ENCODE peak calls at places on chromosome 15, in six cellular contexts. C is NAMALWA; D is occipital lobe; A is naive thymus-derived CD8-positive, alpha-beta T cell; S is left cardiac atrium; E is Kasumi-1. I is an unnamed sample.

GRCh38 chr15:77784361-77785292 is 151.9 kb upstream of the LINGO1 start:
- DNase-seq in A (no peak), E (peak), S (no peak), C (peak), D (no peak), I (no peak)

GRCh38 chr15:27867861-27868260 is 231.3 kb downstream of the OCA2 start:
- DNase-seq in D (no peak), E (no peak), C (peak), A (no peak), S (no peak), I (no peak)

GRCh38 chr15:52369455-52369854 is 73.9 kb upstream of the MYO5C start:
- DNase-seq in C (no peak), D (no peak), A (no peak), E (no peak), S (no peak), I (no peak)

GRCh38 chr15:66654718-66655375 is 47.2 kb upstream of the SMAD6 start:
- DNase-seq in C (no peak), S (peak), D (no peak), E (no peak), A (no peak), I (no peak)

GRCh38 chr15:58077427-58077826 is 11.9 kb upstream of the ALDH1A2 start:
- DNase-seq in E (no peak), S (no peak), D (no peak), A (no peak), C (peak), I (no peak)

GRCh38 chr15:101250931-101251829 is 668 bp downstream of the CHSY1 start:
- DNase-seq in D (no peak), C (no peak), E (no peak), A (no peak), S (peak), I (no peak)

GRCh38 chr15:85419200-85419599 is 38.8 kb downstream of the AKAP13 start:
- DNase-seq in A (no peak), S (no peak), C (no peak), E (no peak), D (no peak), I (no peak)

GRCh38 chr15:47293763-47294162 is 423.5 kb upstream of the SEMA6D start:
- DNase-seq in E (no peak), S (peak), C (no peak), D (no peak), A (no peak), I (no peak)

GRCh38 chr15:68875377-68876116 is 54.8 kb upstream of the SPESP1 start:
- DNase-seq in C (peak), E (peak), D (peak), A (peak), S (peak), I (peak)